ENCODE peak calls at places on chromosome 5, in four cellular contexts. I, B, K and C are unnamed samples.

GRCh38 chr5:139368613-139369012 is 14.5 kb downstream of the SLC23A1 start:
- DNase-seq in B (no peak), K (peak), I (no peak), C (no peak)

GRCh38 chr5:123099514-123100151 is 10.6 kb downstream of the PRDM6 start:
- DNase-seq in I (no peak), K (no peak), B (no peak), C (no peak)

GRCh38 chr5:93243481-93243880 is 337.5 kb downstream of the NR2F1-AS1 start:
- DNase-seq in I (no peak), K (no peak), B (no peak), C (no peak)

GRCh38 chr5:25568989-25569625 is 924.3 kb upstream of the CDH10 start:
- DNase-seq in B (no peak), K (peak), I (no peak), C (no peak)

GRCh38 chr5:57302643-57303042 is 128.8 kb downstream of the GPBP1 start:
- DNase-seq in B (no peak), I (no peak), K (no peak), C (no peak)

GRCh38 chr5:83721878-83722779 is 1.5 kb upstream of the HAPLN1 start:
- DNase-seq in B (peak), K (peak), I (no peak), C (peak)

GRCh38 chr5:150105898-150106615 is 19.7 kb upstream of the CSF1R start:
- DNase-seq in B (no peak), K (no peak), I (no peak), C (no peak)

GRCh38 chr5:139193928-139194327 is 4.2 kb downstream of the SIL1 start:
- DNase-seq in I (no peak), B (no peak), K (peak), C (peak)

GRCh38 chr5:143776951-143777350 is 35.0 kb upstream of the HMHB1 start:
- DNase-seq in I (no peak), K (no peak), B (no peak), C (no peak)

GRCh38 chr5:152542741-152543140 is 137.7 kb upstream of the NMUR2 start:
- DNase-seq in B (no peak), I (no peak), K (no peak), C (no peak)

GRCh38 chr5:37889612-37890317 is 49.9 kb upstream of the GDNF start:
- DNase-seq in K (no peak), B (no peak), I (no peak), C (no peak)

GRCh38 chr5:55896238-55896637 is 45.1 kb downstream of the IL31RA start:
- DNase-seq in I (no peak), K (no peak), B (no peak), C (no peak)

GRCh38 chr5:55897206-55897894 is 46.2 kb downstream of the IL31RA start:
- DNase-seq in B (no peak), I (no peak), K (no peak), C (no peak)

GRCh38 chr5:55899344-55899743 is 48.2 kb downstream of the IL31RA start:
- DNase-seq in I (no peak), K (no peak), B (no peak), C (no peak)

GRCh38 chr5:55896663-55897062 is 45.5 kb downstream of the IL31RA start:
- DNase-seq in I (no peak), B (no peak), K (no peak), C (no peak)

GRCh38 chr5:55897905-55898304 is 46.7 kb downstream of the IL31RA start:
- DNase-seq in K (no peak), B (no peak), I (no peak), C (peak)
- TF ChIP-seq SRF in K (no peak), B (no peak), I (no peak), C (no peak)

GRCh38 chr5:61706751-61707150 is 374.7 kb downstream of the ZSWIM6 start:
- DNase-seq in B (no peak), I (no peak), K (no peak), C (no peak)
- TF ChIP-seq HDAC6 in B (no peak), I (no peak), K (no peak), C (no peak)

GRCh38 chr5:43875741-43876140 is 272.8 kb downstream of the NNT start:
- DNase-seq in B (no peak), I (no peak), K (no peak), C (no peak)
- TF ChIP-seq SRF in B (no peak), I (no peak), K (no peak), C (no peak)

GRCh38 chr5:74919487-74919886 is 53.3 kb upstream of the FAM169A start:
- DNase-seq in B (no peak), I (no peak), K (peak), C (peak)
- TF ChIP-seq HDAC6 in B (no peak), I (no peak), K (no peak), C (no peak)